ENCODE peak calls at places on chromosomes 5 and 9, in four cellular contexts. One of them, this sample, is unnamed.

GRCh38 chr5:176685010-176685409 is 37.7 kb downstream of the TSPAN17 start:
- DNase-seq in T1000: no peak
- DNase-seq in cardiac fibroblast: no peak
- DNase-seq in NCI-H2029: no peak
- DNase-seq in this sample: no peak

GRCh38 chr9:20197976-20198685 is 409.3 kb upstream of the SLC24A2 start:
- DNase-seq in T1000: no peak
- DNase-seq in NCI-H2029: no peak
- DNase-seq in cardiac fibroblast: no peak
- DNase-seq in this sample: no peak

GRCh38 chr5:157160001-157160400 is 6.1 kb downstream of the GARIN3 start:
- DNase-seq in NCI-H2029: no peak
- DNase-seq in T1000: no peak
- DNase-seq in cardiac fibroblast: no peak
- DNase-seq in this sample: no peak

GRCh38 chr9:20664501-20664900 is 19.6 kb upstream of the FOCAD start:
- DNase-seq in NCI-H2029: no peak
- DNase-seq in cardiac fibroblast: no peak
- DNase-seq in T1000: no peak
- DNase-seq in this sample: no peak

GRCh38 chr5:142931896-142932686 is 161.9 kb downstream of the ARHGAP26 start:
- DNase-seq in cardiac fibroblast: no peak
- DNase-seq in T1000: no peak
- DNase-seq in NCI-H2029: no peak
- DNase-seq in this sample: no peak

GRCh38 chr5:162886717-162887116 is 550.7 kb upstream of the CCNG1 start:
- DNase-seq in NCI-H2029: no peak
- DNase-seq in cardiac fibroblast: no peak
- DNase-seq in T1000: no peak
- DNase-seq in this sample: no peak

GRCh38 chr5:141493500-141494422 is 4.9 kb downstream of the PCDHGC5 start:
- DNase-seq in cardiac fibroblast: peak
- DNase-seq in NCI-H2029: no peak
- DNase-seq in T1000: no peak
- DNase-seq in this sample: no peak

GRCh38 chr9:83920469-83920941 is 727 bp downstream of the KIF27 start:
- DNase-seq in cardiac fibroblast: peak
- DNase-seq in NCI-H2029: peak
- DNase-seq in T1000: no peak
- DNase-seq in this sample: peak

GRCh38 chr5:154302181-154302580 is 111.6 kb downstream of the GALNT10 start:
- DNase-seq in NCI-H2029: no peak
- DNase-seq in cardiac fibroblast: peak
- DNase-seq in T1000: no peak
- DNase-seq in this sample: no peak

GRCh38 chr5:180596668-180597231 is 5.5 kb upstream of the SCGB3A1 start:
- DNase-seq in cardiac fibroblast: no peak
- DNase-seq in NCI-H2029: no peak
- DNase-seq in T1000: no peak
- DNase-seq in this sample: peak

GRCh38 chr9:107906074-107906473 is 416.5 kb upstream of the KLF4 start:
- DNase-seq in cardiac fibroblast: no peak
- DNase-seq in NCI-H2029: no peak
- DNase-seq in T1000: no peak
- DNase-seq in this sample: no peak

GRCh38 chr5:154351566-154351965 is 94.2 kb upstream of the SAP30L start:
- DNase-seq in NCI-H2029: no peak
- DNase-seq in cardiac fibroblast: no peak
- DNase-seq in T1000: no peak
- DNase-seq in this sample: no peak

GRCh38 chr9:98317134-98317857 is 61.8 kb upstream of the TBC1D2 start:
- DNase-seq in T1000: peak
- DNase-seq in cardiac fibroblast: peak
- DNase-seq in NCI-H2029: no peak
- DNase-seq in this sample: peak

GRCh38 chr9:120412425-120412951 is 167.5 kb downstream of the CDK5RAP2 start:
- DNase-seq in cardiac fibroblast: peak
- DNase-seq in NCI-H2029: no peak
- DNase-seq in T1000: no peak
- DNase-seq in this sample: peak

GRCh38 chr9:121399883-121400607 is 30.0 kb upstream of the STOM start:
- DNase-seq in NCI-H2029: peak
- DNase-seq in T1000: no peak
- DNase-seq in cardiac fibroblast: peak
- DNase-seq in this sample: peak

This sample was measured in GM03348.